ENCODE peak calls at places on chromosomes 4 and X, in five cellular contexts. One of them, this sample, is unnamed.

GRCh38 chr4:184417802-184418511 is 56.4 kb downstream of the IRF2 start:
- DNase-seq in GM20000: peak; percentile 68
- DNase-seq in GM03348: peak; percentile 80
- DNase-seq in NT2/D1: no peak
- DNase-seq in Peyer's patch: no peak
- DNase-seq in this sample: no peak

GRCh38 chr4:76654796-76655195 is 219.8 kb downstream of the SHROOM3 start:
- DNase-seq in Peyer's patch: no peak
- DNase-seq in NT2/D1: no peak
- DNase-seq in GM20000: no peak
- DNase-seq in GM03348: peak; percentile 39
- DNase-seq in this sample: no peak

GRCh38 chrX:9875801-9876200 is 89.6 kb downstream of the SHROOM2 start:
- DNase-seq in Peyer's patch: no peak
- DNase-seq in NT2/D1: no peak
- DNase-seq in GM03348: no peak
- DNase-seq in GM20000: no peak
- DNase-seq in this sample: no peak

GRCh38 chr4:87058272-87059073 is 123.7 kb downstream of the AFF1 start:
- DNase-seq in GM20000: peak; percentile 25
- DNase-seq in GM03348: no peak
- DNase-seq in NT2/D1: peak; percentile 15
- DNase-seq in Peyer's patch: no peak
- DNase-seq in this sample: no peak

GRCh38 chrX:118694628-118695027 is 32.8 kb upstream of the IL13RA1 start:
- DNase-seq in Peyer's patch: no peak
- DNase-seq in NT2/D1: no peak
- DNase-seq in GM20000: no peak
- DNase-seq in GM03348: peak; percentile 6
- DNase-seq in this sample: no peak

GRCh38 chrX:31499120-31499519 is 427.3 kb upstream of the FTHL17 start:
- DNase-seq in GM20000: no peak
- DNase-seq in NT2/D1: no peak
- DNase-seq in GM03348: peak; percentile 4
- DNase-seq in Peyer's patch: no peak
- DNase-seq in this sample: no peak

GRCh38 chrX:86061407-86061806 is 14.0 kb upstream of the CHM start:
- DNase-seq in GM20000: no peak
- DNase-seq in Peyer's patch: no peak
- DNase-seq in NT2/D1: no peak
- DNase-seq in GM03348: no peak
- DNase-seq in this sample: no peak

GRCh38 chrX:119015407-119016242 is 41.2 kb downstream of the LONRF3 start:
- DNase-seq in GM20000: peak; percentile 22
- DNase-seq in Peyer's patch: peak; percentile 59
- DNase-seq in NT2/D1: no peak
- DNase-seq in GM03348: peak; percentile 19
- DNase-seq in this sample: no peak

GRCh38 chrX:72247206-72247944 is 8.5 kb upstream of the ERCC6L start:
- DNase-seq in Peyer's patch: peak; percentile 76
- DNase-seq in GM03348: no peak
- DNase-seq in GM20000: no peak
- DNase-seq in NT2/D1: no peak
- DNase-seq in this sample: peak; percentile 88

GRCh38 chr4:168883513-168883912 is 126.5 kb downstream of the CBR4 start:
- DNase-seq in GM03348: no peak
- DNase-seq in NT2/D1: no peak
- DNase-seq in Peyer's patch: no peak
- DNase-seq in GM20000: no peak
- DNase-seq in this sample: no peak

GRCh38 chrX:118348186-118348810 is 2.4 kb downstream of the WDR44 start:
- DNase-seq in GM03348: no peak
- DNase-seq in Peyer's patch: no peak
- DNase-seq in GM20000: no peak
- DNase-seq in NT2/D1: no peak
- DNase-seq in this sample: no peak

GRCh38 chr4:171928336-171928735 is 115.1 kb downstream of the GALNTL6 start:
- DNase-seq in GM03348: no peak
- DNase-seq in NT2/D1: no peak
- DNase-seq in GM20000: no peak
- DNase-seq in Peyer's patch: no peak
- DNase-seq in this sample: no peak

GRCh38 chrX:154372612-154373022 is 1.8 kb downstream of the FLNA start:
- DNase-seq in Peyer's patch: no peak
- DNase-seq in GM03348: no peak
- DNase-seq in GM20000: peak; percentile 76
- DNase-seq in NT2/D1: no peak
- DNase-seq in this sample: no peak

GRCh38 chr4:62871057-62871456 is 1538.2 kb downstream of the TECRL start:
- DNase-seq in NT2/D1: no peak
- DNase-seq in Peyer's patch: no peak
- DNase-seq in GM20000: no peak
- DNase-seq in GM03348: no peak
- DNase-seq in this sample: no peak

GRCh38 chr4:169096221-169096620 is 86.2 kb upstream of the CBR4 start:
- DNase-seq in GM03348: no peak
- DNase-seq in GM20000: no peak
- DNase-seq in NT2/D1: no peak
- DNase-seq in Peyer's patch: no peak
- DNase-seq in this sample: no peak

GRCh38 chr4:86506591-86506990 is 87.5 kb upstream of the PTPN13 start:
- DNase-seq in Peyer's patch: no peak
- DNase-seq in NT2/D1: no peak
- DNase-seq in GM03348: no peak
- DNase-seq in GM20000: no peak
- DNase-seq in this sample: no peak

GRCh38 chrX:12058087-12058486 is 80.2 kb upstream of the FRMPD4 start:
- DNase-seq in NT2/D1: no peak
- DNase-seq in GM20000: no peak
- DNase-seq in GM03348: no peak
- DNase-seq in Peyer's patch: no peak
- DNase-seq in this sample: no peak

GRCh38 chr4:155768370-155768769 is 9.5 kb downstream of the GUCY1B1 start:
- DNase-seq in GM20000: no peak
- DNase-seq in Peyer's patch: no peak
- DNase-seq in GM03348: no peak
- DNase-seq in NT2/D1: no peak
- DNase-seq in this sample: no peak

GRCh38 chr4:114361249-114361648 is 237.4 kb upstream of the UGT8 start:
- DNase-seq in NT2/D1: no peak
- DNase-seq in Peyer's patch: no peak
- DNase-seq in GM03348: peak; percentile 6
- DNase-seq in GM20000: no peak
- DNase-seq in this sample: no peak

GRCh38 chrX:149683966-149684730 is 27.7 kb upstream of the MAGEA11 start:
- DNase-seq in GM03348: no peak
- DNase-seq in NT2/D1: no peak
- DNase-seq in Peyer's patch: no peak
- DNase-seq in GM20000: no peak
- DNase-seq in this sample: no peak

GRCh38 chr4:125428832-125429231 is 114.1 kb downstream of the FAT4 start:
- DNase-seq in GM20000: no peak
- DNase-seq in Peyer's patch: no peak
- DNase-seq in NT2/D1: no peak
- DNase-seq in GM03348: no peak
- DNase-seq in this sample: no peak

GRCh38 chr4:149512489-149512888 is 303.2 kb downstream of the IQCM start:
- DNase-seq in NT2/D1: no peak
- DNase-seq in GM20000: no peak
- DNase-seq in GM03348: peak; percentile 9
- DNase-seq in Peyer's patch: no peak
- DNase-seq in this sample: no peak

GRCh38 chr4:101346312-101346561 is 1.1 kb downstream of the PPP3CA start:
- DNase-seq in NT2/D1: no peak
- DNase-seq in Peyer's patch: peak; percentile 74
- DNase-seq in GM03348: no peak
- DNase-seq in GM20000: peak; percentile 60
- DNase-seq in this sample: peak; percentile 62

GRCh38 chrX:49263631-49264030 is 879 bp downstream of the FOXP3 start:
- DNase-seq in GM03348: no peak
- DNase-seq in GM20000: no peak
- DNase-seq in NT2/D1: no peak
- DNase-seq in Peyer's patch: no peak
- DNase-seq in this sample: no peak

GRCh38 chrX:136752796-136753195 is 27.9 kb downstream of the ARHGEF6 start:
- DNase-seq in GM03348: peak; percentile 23
- DNase-seq in Peyer's patch: no peak
- DNase-seq in GM20000: no peak
- DNase-seq in NT2/D1: no peak
- DNase-seq in this sample: no peak

GRCh38 chr4:38752393-38752961 is 30.3 kb downstream of the TLR10 start:
- DNase-seq in GM03348: peak; percentile 17
- DNase-seq in GM20000: peak; percentile 58
- DNase-seq in NT2/D1: no peak
- DNase-seq in Peyer's patch: no peak
- DNase-seq in this sample: no peak

GRCh38 chr4:184644553-184645307 is 4.5 kb downstream of the CASP3 start:
- DNase-seq in GM03348: no peak
- DNase-seq in Peyer's patch: no peak
- DNase-seq in NT2/D1: no peak
- DNase-seq in GM20000: no peak
- DNase-seq in this sample: no peak

GRCh38 chrX:19225906-19226305 is 103.6 kb upstream of the ADGRG2 start:
- DNase-seq in GM20000: peak; percentile 15
- DNase-seq in NT2/D1: peak; percentile 18
- DNase-seq in Peyer's patch: no peak
- DNase-seq in GM03348: no peak
- DNase-seq in this sample: no peak

GRCh38 chr4:33381806-33382205 is 2661.6 kb downstream of the PCDH7 start:
- DNase-seq in GM20000: no peak
- DNase-seq in Peyer's patch: no peak
- DNase-seq in GM03348: no peak
- DNase-seq in NT2/D1: no peak
- DNase-seq in this sample: no peak

GRCh38 chr4:167274346-167274745 is 40.1 kb upstream of the SPOCK3 start:
- DNase-seq in Peyer's patch: no peak
- DNase-seq in GM20000: no peak
- DNase-seq in GM03348: no peak
- DNase-seq in NT2/D1: no peak
- DNase-seq in this sample: no peak